ENCODE peak calls at places on chromosomes 11 and 22, in five cellular contexts. F, T, V, R and M are unnamed samples.
A peak's percentile ranks its signal among the peaks of the same experiment; 100 is the strongest.

GRCh38 chr11:65557280-65558001 is 718 bp downstream of the LTBP3 start:
- DNase-seq in F (no peak), T (peak; percentile 48), V (peak; percentile 63), R (no peak), M (no peak)

GRCh38 chr11:7473702-7474101 is 11.6 kb upstream of the OLFML1 start:
- DNase-seq in F (no peak), T (no peak), V (no peak), R (peak; percentile 40), M (no peak)

GRCh38 chr11:113871331-113871730 is 4.0 kb downstream of the USP28 start:
- DNase-seq in F (no peak), T (no peak), V (no peak), R (no peak), M (no peak)

GRCh38 chr11:134032501-134033091 is 36.3 kb upstream of the JAM3 start:
- DNase-seq in F (no peak), T (no peak), V (no peak), R (no peak), M (no peak)

GRCh38 chr22:28172948-28173360 is 253.9 kb upstream of the PITPNB start:
- DNase-seq in F (no peak), T (no peak), V (no peak), R (no peak), M (no peak)

GRCh38 chr11:8810331-8811301 is 100.4 kb upstream of the AKIP1 start:
- DNase-seq in F (peak; percentile 89), T (no peak), V (peak; percentile 63), R (no peak), M (peak; percentile 61)

GRCh38 chr11:69803604-69804218 is 15.5 kb downstream of the FGF3 start:
- DNase-seq in F (no peak), T (no peak), V (no peak), R (no peak), M (no peak)

GRCh38 chr22:35315855-35316745 is 16.4 kb downstream of the TOM1 start:
- DNase-seq in F (no peak), T (no peak), V (no peak), R (no peak), M (no peak)

GRCh38 chr22:41636467-41636866 is 15.4 kb downstream of the XRCC6 start:
- DNase-seq in F (no peak), T (peak; percentile 33), V (no peak), R (no peak), M (no peak)

GRCh38 chr11:64759131-64759721 is 548 bp downstream of the PYGM start:
- DNase-seq in F (no peak), T (no peak), V (peak; percentile 50), R (no peak), M (peak; percentile 44)

GRCh38 chr11:36509265-36509664 is 807 bp downstream of the TRAF6 start:
- DNase-seq in F (peak; percentile 35), T (no peak), V (no peak), R (no peak), M (peak; percentile 76)

GRCh38 chr11:132072044-132072879 is 701.8 kb downstream of the NTM start:
- DNase-seq in F (no peak), T (no peak), V (no peak), R (no peak), M (no peak)

GRCh38 chr11:105265859-105266258 is 126.3 kb upstream of the CARD18 start:
- DNase-seq in F (no peak), T (no peak), V (no peak), R (no peak), M (no peak)

GRCh38 chr11:61054927-61055562 is 47.2 kb upstream of the CD5 start:
- DNase-seq in F (no peak), T (no peak), V (no peak), R (no peak), M (no peak)

GRCh38 chr11:44016129-44016528 is 31.7 kb upstream of the ACCSL start:
- DNase-seq in F (no peak), T (peak; percentile 32), V (no peak), R (no peak), M (no peak)

GRCh38 chr11:28535677-28536076 is 427.5 kb downstream of the METTL15 start:
- DNase-seq in F (no peak), T (no peak), V (no peak), R (no peak), M (no peak)

GRCh38 chr22:39821008-39821407 is 72.6 kb downstream of the ENTHD1 start:
- DNase-seq in F (no peak), T (no peak), V (no peak), R (no peak), M (no peak)

GRCh38 chr11:42465613-42466012 is 846.2 kb upstream of the API5 start:
- DNase-seq in F (no peak), T (no peak), V (no peak), R (no peak), M (no peak)

GRCh38 chr11:106276126-106276525 is 198.7 kb downstream of the AASDHPPT start:
- DNase-seq in F (no peak), T (no peak), V (no peak), R (no peak), M (no peak)

GRCh38 chr11:106275151-106275550 is 197.7 kb downstream of the AASDHPPT start:
- DNase-seq in F (no peak), T (no peak), V (no peak), R (no peak), M (no peak)

GRCh38 chr11:106276859-106277436 is 199.5 kb downstream of the AASDHPPT start:
- DNase-seq in F (peak; percentile 56), T (peak; percentile 3), V (no peak), R (no peak), M (no peak)

GRCh38 chr11:106271686-106272085 is 194.2 kb downstream of the AASDHPPT start:
- DNase-seq in F (no peak), T (no peak), V (no peak), R (no peak), M (no peak)

DNA sequence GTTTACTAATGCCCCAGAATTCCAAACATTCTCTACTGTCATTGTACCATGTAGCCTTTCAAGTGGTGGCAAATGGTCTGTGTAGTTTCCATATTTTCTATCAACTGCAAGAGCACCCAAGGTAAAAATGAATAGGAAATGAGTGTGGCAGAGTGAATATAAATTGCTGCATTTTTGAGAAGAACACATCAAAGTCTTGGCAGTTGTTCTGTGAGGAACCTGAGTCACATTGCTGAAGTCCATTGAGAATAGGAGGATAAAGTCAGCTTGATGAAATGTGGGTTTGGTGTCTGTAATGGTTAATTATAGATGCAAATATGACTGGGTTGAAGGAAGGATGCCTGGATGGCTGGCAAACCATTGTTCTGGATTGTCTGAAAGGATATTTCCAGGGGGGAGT is 193.7 kb downstream of the AASDHPPT start:
- DNase-seq in F (no peak), T (no peak), V (no peak), R (no peak), M (no peak)
- TF ChIP-seq JUNB in F (no peak), T (no peak), V (no peak), R (no peak), M (no peak)

GRCh38 chr11:130144129-130144528 is 15.5 kb upstream of the ST14 start:
- DNase-seq in F (no peak), T (no peak), V (peak; percentile 92), R (no peak), M (no peak)

GRCh38 chr11:130144721-130145327 is 14.8 kb upstream of the ST14 start:
- DNase-seq in F (peak; percentile 44), T (no peak), V (peak; percentile 69), R (no peak), M (no peak)

GRCh38 chr11:130145975-130146776 is 13.4 kb upstream of the ST14 start:
- DNase-seq in F (peak; percentile 95), T (peak; percentile 54), V (peak; percentile 65), R (no peak), M (no peak)

GRCh38 chr11:130146797-130147196 is 12.8 kb upstream of the ST14 start:
- DNase-seq in F (no peak), T (no peak), V (no peak), R (no peak), M (no peak)

GRCh38 chr11:130145328-130145812 is 14.2 kb upstream of the ST14 start:
- DNase-seq in F (no peak), T (no peak), V (peak; percentile 57), R (no peak), M (no peak)
- TF ChIP-seq JUNB in F (no peak), T (no peak), V (no peak), R (no peak), M (no peak)

GRCh38 chr11:26865703-26866102 is 128.2 kb upstream of the FIBIN start:
- DNase-seq in F (no peak), T (no peak), V (no peak), R (no peak), M (no peak)
- TF ChIP-seq JUNB in F (no peak), T (no peak), V (no peak), R (no peak), M (no peak)

DNA sequence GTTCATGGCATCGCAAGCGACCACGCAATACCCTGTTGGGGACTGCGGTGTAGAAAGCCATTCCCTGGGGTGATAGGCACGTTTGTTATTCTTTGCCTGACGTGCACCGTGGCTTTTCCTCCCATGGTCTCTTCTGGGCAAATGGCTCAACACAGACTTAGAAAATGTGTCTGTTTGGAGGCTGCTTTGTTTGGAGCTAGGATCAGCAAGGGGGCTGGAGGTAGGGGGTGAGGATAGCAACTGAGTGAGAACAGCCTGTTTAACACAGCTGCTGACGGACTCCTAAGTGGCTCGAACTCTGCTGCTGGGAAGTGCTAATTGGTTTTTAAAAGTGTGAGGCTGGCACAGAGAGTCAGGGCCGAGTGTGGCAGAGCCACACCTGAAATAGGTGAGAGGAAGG is 16.1 kb upstream of the CHRM4 start:
- DNase-seq in F (no peak), T (no peak), V (no peak), R (no peak), M (no peak)
- TF ChIP-seq JUNB in F (no peak), T (no peak), V (no peak), R (no peak), M (no peak)

DNA sequence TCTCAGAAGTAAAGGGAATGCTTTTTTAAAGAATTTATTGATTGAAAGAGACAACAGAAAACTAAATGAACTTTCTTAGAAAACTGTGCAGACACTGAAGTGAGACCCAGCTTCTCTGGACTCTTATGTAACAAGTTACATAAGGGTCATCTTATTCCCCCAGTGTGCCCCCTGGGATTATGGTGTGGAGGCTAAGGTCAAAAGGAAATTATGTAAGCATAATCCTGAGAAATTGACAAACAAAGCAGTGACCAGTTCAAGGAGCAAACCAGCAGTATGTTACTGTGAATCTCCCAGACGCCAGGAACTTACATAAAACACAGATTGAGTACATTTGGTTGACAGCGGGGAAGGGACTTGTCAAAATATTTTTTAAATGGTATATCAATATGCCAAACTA is 78.6 kb downstream of the SLC1A2 start:
- DNase-seq in F (no peak), T (no peak), V (no peak), R (no peak), M (no peak)
- TF ChIP-seq JUNB in F (no peak), T (no peak), V (no peak), R (no peak), M (no peak)

GRCh38 chr11:123822591-123822990 is 16.4 kb upstream of the OR6M1 start:
- DNase-seq in F (peak; percentile 22), T (no peak), V (no peak), R (no peak), M (no peak)

GRCh38 chr11:123822022-123822421 is 15.9 kb upstream of the OR6M1 start:
- DNase-seq in F (no peak), T (no peak), V (no peak), R (no peak), M (no peak)
- TF ChIP-seq JUNB in F (no peak), T (no peak), V (no peak), R (no peak), M (no peak)